ENCODE peak calls at places on chromosomes 6 and 20, in seven cellular contexts. Z is A549, A is breast epithelium, P is transverse colon, I is adrenal gland, B is stomach, J is suprapubic skin. O is an unnamed sample. For H3K4me1, the result is how much of the 10 kb centered on the place peaks cover.

GRCh38 chr6:151634336-151634720 is 140.5 kb downstream of the CCDC170 start:
- DNase-seq in Z (no peak), B (no peak), I (no peak), J (no peak), A (no peak), P (no peak), O (no peak)

GRCh38 chr6:52388790-52389189 is 26.8 kb downstream of the PAQR8 start:
- DNase-seq in B (no peak), I (no peak), Z (no peak), J (no peak), A (no peak), P (no peak), O (no peak)

GRCh38 chr6:100663219-100663863 is 198.6 kb upstream of the SIM1 start:
- DNase-seq in B (no peak), J (no peak), P (no peak), A (no peak), I (no peak), Z (no peak), O (no peak)

GRCh38 chr6:24827162-24827561 is 28.4 kb upstream of the ARMH2 start:
- DNase-seq in Z (no peak), I (no peak), B (peak), J (no peak), A (no peak), P (no peak), O (peak)

GRCh38 chr20:61525781-61526431 is 273.8 kb downstream of the CDH4 start:
- DNase-seq in A (no peak), J (no peak), P (no peak), Z (no peak), I (no peak), B (no peak), O (no peak)

GRCh38 chr6:16903470-16903869 is 142.2 kb upstream of the ATXN1 start:
- DNase-seq in Z (no peak), I (peak), P (no peak), J (no peak), B (no peak), A (no peak), O (no peak)

GRCh38 chr6:105746539-105746938 is 339.6 kb upstream of the PRDM1 start:
- DNase-seq in P (no peak), I (no peak), B (no peak), A (no peak), Z (no peak), J (no peak), O (no peak)

GRCh38 chr20:40497781-40498691 is 191.0 kb downstream of the MAFB start:
- DNase-seq in P (peak), A (no peak), J (peak), B (no peak), I (peak), Z (no peak), O (peak)

GRCh38 chr20:24959591-24960301 is 10.7 kb downstream of the CST7 start:
- DNase-seq in J (no peak), A (no peak), P (no peak), I (peak), Z (no peak), B (peak), O (no peak)

GRCh38 chr20:6819599-6819998 is 52.1 kb downstream of the BMP2 start:
- DNase-seq in J (no peak), B (no peak), I (no peak), P (peak), A (no peak), Z (no peak), O (peak)

GRCh38 chr20:51985013-51985415 is 182.7 kb upstream of the SALL4 start:
- DNase-seq in B (no peak), Z (peak), P (no peak), I (no peak), J (no peak), A (no peak), O (no peak)

DNA sequence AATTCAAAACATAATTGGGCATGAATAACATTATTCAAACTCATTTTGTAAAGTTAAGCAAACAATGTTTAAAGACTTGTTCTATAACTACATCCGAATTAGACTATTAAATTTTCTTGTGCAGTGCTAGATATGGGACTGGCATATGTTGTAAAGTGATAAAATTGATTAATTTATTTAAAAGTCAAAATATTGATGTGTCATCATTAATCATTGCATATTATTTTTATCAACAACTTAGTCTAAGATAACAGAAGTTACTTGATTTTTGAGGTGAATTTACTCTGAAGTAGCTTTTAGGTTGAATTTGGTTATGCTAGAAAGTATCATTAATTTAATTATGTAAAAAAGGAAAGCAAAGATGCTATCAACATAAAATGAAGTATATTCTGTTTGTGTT is 244.6 kb downstream of the CLVS2 start:
- DNase-seq in I (no peak), Z (no peak), A (no peak), B (no peak), P (no peak), J (no peak), O (no peak)
- H3K27ac ChIP-seq in I (no peak), Z (no peak), A (no peak), B (no peak), P (no peak), J (no peak), O (no peak)

GRCh38 chr20:53092772-53093171 is 120.6 kb downstream of the TSHZ2 start:
- DNase-seq in P (no peak), B (no peak), Z (no peak), J (no peak), A (no peak), I (no peak), O (no peak)
- H3K4me1 ChIP-seq in P (under half), B (under half), Z (under half), J (under half), A (under half), I (under half), O (under half)

GRCh38 chr6:136288566-136289326 is 900 bp downstream of the BCLAF1 start:
- DNase-seq in J (peak), A (peak), I (peak), P (peak), B (peak), Z (peak), O (peak)
- TF ChIP-seq POLR2A in J (peak), A (no peak), I (peak), P (no peak), B (no peak), Z (no peak), O (no peak)

GRCh38 chr6:160068346-160068745 is 53.3 kb upstream of the SLC22A1 start:
- DNase-seq in I (no peak), P (no peak), B (no peak), J (no peak), A (no peak), Z (no peak), O (no peak)

GRCh38 chr6:160070427-160070826 is 51.2 kb upstream of the SLC22A1 start:
- DNase-seq in B (no peak), P (no peak), J (no peak), I (no peak), Z (no peak), A (no peak), O (no peak)

GRCh38 chr6:160069459-160069858 is 52.2 kb upstream of the SLC22A1 start:
- DNase-seq in I (no peak), B (no peak), P (no peak), A (no peak), J (no peak), Z (no peak), O (no peak)

GRCh38 chr6:160067564-160067963 is 54.1 kb upstream of the SLC22A1 start:
- DNase-seq in J (no peak), A (no peak), B (no peak), Z (no peak), P (no peak), I (no peak), O (no peak)

DNA sequence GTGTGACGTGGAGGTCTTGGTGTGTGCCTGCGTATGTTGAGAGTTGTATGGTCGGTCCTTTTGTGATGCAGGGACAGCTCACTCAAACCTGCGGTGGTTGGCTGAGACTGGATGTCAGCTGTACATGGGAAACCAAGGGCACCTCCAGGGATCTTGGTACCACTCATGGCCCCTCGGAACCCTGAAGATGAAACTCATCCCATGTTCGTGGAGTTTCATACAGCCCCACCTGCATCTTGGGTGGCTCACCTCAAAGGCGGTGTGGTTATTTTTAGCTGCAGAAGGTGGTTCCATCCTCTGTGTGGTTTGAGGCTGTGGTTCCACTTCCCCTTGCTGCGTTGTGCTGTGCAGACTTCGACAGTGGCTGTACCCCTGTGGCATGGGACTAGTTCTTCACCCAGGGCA is 52.6 kb upstream of the SLC22A1 start:
- DNase-seq in P (peak), Z (no peak), I (no peak), B (no peak), A (no peak), J (no peak), O (no peak)
- H3K27ac ChIP-seq in P (no peak), Z (no peak), I (no peak), B (no peak), A (no peak), J (no peak), O (no peak)

GRCh38 chr20:14643146-14643545 is 305.7 kb upstream of the FLRT3 start:
- DNase-seq in P (no peak), J (no peak), B (no peak), A (no peak), Z (no peak), I (no peak), O (no peak)

GRCh38 chr20:14647016-14647415 is 309.6 kb upstream of the FLRT3 start:
- DNase-seq in P (no peak), A (no peak), J (no peak), Z (no peak), B (no peak), I (no peak), O (no peak)

GRCh38 chr20:14644698-14645097 is 307.3 kb upstream of the FLRT3 start:
- DNase-seq in J (no peak), P (no peak), A (no peak), Z (no peak), B (no peak), I (no peak), O (no peak)
- H3K4me1 ChIP-seq in J (under half), P (under half), A (under half), Z (under half), B (under half), I (under half), O (under half)

O was measured in body of pancreas.